ENCODE peak calls at places on chromosomes 13 and 19, in six cellular contexts. L is left ventricle myocardium inferior, W is breast epithelium, N is heart right ventricle, T is WERI-Rb-1, Q is body of pancreas. I is an unnamed sample.

GRCh38 chr19:14509382-14509781 is 8.8 kb downstream of the DNAJB1 start:
- DNase-seq in L (no peak), W (no peak), N (no peak), T (peak), Q (no peak), I (no peak)

GRCh38 chr19:277581-278165 is 13.5 kb downstream of the PLPP2 start:
- DNase-seq in L (no peak), W (no peak), N (no peak), T (no peak), Q (no peak), I (no peak)

GRCh38 chr19:416416-416815 is 7.5 kb upstream of the C2CD4C start:
- DNase-seq in L (peak), W (no peak), N (no peak), T (no peak), Q (no peak), I (no peak)

GRCh38 chr19:50301607-50301971 is 27.6 kb downstream of the KCNC3 start:
- DNase-seq in L (no peak), W (no peak), N (no peak), T (no peak), Q (no peak), I (no peak)

GRCh38 chr19:46546194-46546896 is 50.7 kb upstream of the PNMA8B start:
- DNase-seq in L (no peak), W (no peak), N (peak), T (peak), Q (peak), I (no peak)

GRCh38 chr19:33397536-33398360 is 24.2 kb downstream of the CEBPG start:
- DNase-seq in L (no peak), W (peak), N (no peak), T (no peak), Q (no peak), I (no peak)

GRCh38 chr13:112261924-112262323 is 114.2 kb upstream of the SPACA7 start:
- DNase-seq in L (no peak), W (no peak), N (no peak), T (no peak), Q (no peak), I (no peak)

GRCh38 chr13:101700598-101700997 is 248.1 kb downstream of the ITGBL1 start:
- DNase-seq in L (no peak), W (no peak), N (peak), T (no peak), Q (no peak), I (no peak)

GRCh38 chr19:48418317-48419064 is 25.0 kb downstream of the GRIN2D start:
- DNase-seq in L (no peak), W (no peak), N (no peak), T (no peak), Q (no peak), I (no peak)

GRCh38 chr19:37691881-37692504 is 27.6 kb downstream of the ZNF607 start:
- DNase-seq in L (peak), W (peak), N (peak), T (peak), Q (peak), I (peak)

GRCh38 chr13:94988654-94989053 is 276.3 kb upstream of the SOX21 start:
- DNase-seq in L (no peak), W (no peak), N (no peak), T (no peak), Q (no peak), I (no peak)

DNA sequence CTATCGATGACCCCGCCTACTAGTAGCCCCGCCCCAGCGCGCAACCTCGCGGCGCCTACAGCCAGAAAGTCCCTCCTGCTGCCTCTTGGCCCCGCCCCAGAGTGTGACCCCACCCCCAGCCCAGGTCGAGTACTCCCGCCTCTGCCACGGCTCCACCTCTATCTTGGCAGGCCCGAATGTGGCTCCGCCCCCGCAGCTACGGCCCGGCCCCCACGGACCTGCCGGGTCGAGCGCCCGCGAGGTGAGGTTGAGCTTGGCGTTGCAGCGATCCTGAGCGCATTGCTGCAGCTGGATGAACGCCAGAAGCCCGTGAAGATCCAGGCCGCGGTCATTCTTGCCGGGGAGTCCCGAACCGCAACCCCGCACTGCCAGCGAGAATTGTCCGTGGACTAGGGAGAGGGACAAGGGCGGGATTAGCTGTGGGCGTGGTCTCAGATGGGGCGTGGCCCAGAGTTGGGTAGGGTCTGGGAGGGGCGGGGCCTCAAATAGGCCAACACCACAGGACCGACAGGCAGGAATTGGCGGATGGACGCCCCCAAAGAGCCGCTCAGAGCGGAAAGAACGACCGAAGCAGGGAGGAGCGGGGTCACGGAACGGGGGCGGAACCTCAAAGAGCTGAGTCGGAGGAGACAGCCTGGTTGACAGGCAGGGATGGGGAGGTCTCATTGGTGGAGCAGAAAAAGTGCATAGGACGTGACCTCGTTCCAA is 1.9 kb downstream of the LYPD3 start:
- DNase-seq in L (peak), W (peak), N (peak), T (peak), Q (peak), I (peak)
- H3K4me3 ChIP-seq in L (peak), W (peak), N (peak), T (peak), Q (peak), I (peak)

DNA sequence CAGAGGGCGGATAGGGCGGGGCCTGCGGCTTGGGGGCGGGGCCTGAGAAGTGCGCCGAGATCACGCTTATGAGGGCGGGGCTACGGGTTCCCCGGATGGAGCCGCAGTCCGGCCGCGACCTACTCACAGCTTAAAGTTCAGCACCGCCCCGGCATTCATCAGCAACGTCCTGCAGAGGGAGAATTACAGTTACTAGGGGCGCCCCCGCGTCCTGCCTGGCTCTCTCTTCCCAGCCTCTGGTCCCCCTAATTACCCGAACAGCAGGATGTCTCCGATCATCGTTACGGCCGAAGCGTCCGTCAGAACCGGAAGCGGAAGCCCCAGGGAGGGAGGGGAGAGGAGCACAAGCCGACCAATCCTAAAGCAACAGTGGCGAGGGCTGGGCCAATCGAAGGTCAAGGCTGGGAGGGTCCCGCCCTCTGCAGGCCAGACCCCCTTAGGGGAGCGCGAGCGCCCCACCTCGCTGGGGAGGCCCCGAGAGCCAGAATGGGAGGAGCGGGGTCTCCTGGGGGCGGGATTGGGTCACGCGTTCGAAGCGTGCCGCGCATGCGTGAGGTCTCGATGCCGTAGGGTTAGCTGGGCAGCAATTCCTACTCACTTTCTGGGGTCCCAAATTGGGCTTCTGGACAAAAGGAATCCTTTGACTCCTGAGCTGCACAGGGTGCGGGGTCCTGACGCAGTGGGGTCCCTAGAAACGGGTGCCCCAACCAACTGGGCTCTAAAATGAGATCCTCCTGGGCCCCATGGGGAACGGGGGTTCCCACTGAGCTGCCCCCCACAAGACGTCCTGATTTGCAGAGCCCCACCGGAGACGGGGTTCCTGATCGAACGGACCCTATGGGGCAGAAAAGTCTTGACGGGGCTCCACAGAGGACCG is at the start of gene SMIM7:
- DNase-seq in L (peak), W (peak), N (peak), T (peak), Q (peak), I (peak)
- TF ChIP-seq CTCF in L (no peak), W (no peak), N (peak), T (peak), Q (peak), I (peak)

GRCh38 chr13:48583859-48584311 is 51.0 kb upstream of the RCBTB2 start:
- DNase-seq in L (no peak), W (no peak), N (no peak), T (no peak), Q (no peak), I (no peak)

GRCh38 chr13:48590141-48590863 is 57.4 kb upstream of the RCBTB2 start:
- DNase-seq in L (no peak), W (no peak), N (no peak), T (no peak), Q (no peak), I (no peak)

GRCh38 chr13:48588120-48588519 is 55.2 kb upstream of the RCBTB2 start:
- DNase-seq in L (no peak), W (no peak), N (no peak), T (no peak), Q (no peak), I (no peak)

GRCh38 chr13:48585456-48585840 is 52.6 kb upstream of the RCBTB2 start:
- DNase-seq in L (no peak), W (peak), N (peak), T (no peak), Q (peak), I (no peak)

DNA sequence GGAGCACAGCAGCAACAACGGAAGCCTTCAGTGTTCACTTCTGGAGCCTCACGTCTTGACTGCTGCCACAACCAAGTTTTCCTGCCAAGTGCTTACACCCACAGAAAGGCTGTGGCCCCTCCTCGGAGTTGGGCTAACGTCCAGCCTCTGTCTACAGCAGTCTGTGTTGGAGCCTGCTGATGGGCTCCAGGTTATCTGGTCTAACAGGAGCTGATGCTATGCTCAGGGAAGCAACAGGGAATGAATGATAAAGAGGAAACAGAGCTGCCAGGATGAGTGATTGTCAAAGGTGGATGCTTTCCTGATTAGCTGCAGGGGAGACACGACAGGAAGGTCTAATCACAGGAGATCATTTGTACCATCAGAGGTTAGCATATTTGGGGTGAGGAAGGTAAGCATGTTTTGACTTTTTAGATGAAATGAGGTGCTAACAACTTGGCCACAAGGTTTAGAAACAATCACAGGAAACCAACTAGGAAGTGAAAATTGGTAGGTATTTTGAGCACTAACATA is 53.8 kb upstream of the RCBTB2 start:
- DNase-seq in L (peak), W (no peak), N (peak), T (no peak), Q (no peak), I (no peak)
- H3K27ac ChIP-seq in L (peak), W (peak), N (peak), T (no peak), Q (peak), I (no peak)

DNA sequence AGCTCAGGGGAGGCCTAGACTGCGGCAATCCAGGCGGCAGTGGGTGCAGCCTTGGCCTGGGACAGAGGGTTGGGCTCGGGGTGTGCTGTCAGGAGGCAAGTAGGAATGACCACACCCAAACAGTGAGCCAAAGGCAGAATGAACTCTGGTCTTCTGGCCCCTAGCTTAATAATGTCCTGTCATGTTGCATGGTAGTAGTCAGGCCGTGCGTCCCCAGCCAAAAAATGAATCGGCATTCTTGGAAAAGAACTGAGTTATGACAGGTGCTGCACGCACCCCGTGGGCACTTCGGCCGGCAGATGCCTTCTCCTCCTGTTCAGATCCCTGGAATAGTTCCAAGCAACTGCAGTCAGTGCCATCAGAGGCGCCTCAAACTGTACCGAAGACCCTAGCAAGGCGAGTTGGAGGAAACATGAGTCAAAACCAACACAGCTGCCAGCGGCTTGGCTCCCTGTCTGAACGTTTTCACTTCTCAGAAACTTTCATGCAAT is 55.9 kb downstream of the ATP7B start:
- DNase-seq in L (no peak), W (no peak), N (no peak), T (no peak), Q (no peak), I (no peak)
- H3K4me3 ChIP-seq in L (no peak), W (no peak), N (no peak), T (no peak), Q (no peak), I (no peak)

DNA sequence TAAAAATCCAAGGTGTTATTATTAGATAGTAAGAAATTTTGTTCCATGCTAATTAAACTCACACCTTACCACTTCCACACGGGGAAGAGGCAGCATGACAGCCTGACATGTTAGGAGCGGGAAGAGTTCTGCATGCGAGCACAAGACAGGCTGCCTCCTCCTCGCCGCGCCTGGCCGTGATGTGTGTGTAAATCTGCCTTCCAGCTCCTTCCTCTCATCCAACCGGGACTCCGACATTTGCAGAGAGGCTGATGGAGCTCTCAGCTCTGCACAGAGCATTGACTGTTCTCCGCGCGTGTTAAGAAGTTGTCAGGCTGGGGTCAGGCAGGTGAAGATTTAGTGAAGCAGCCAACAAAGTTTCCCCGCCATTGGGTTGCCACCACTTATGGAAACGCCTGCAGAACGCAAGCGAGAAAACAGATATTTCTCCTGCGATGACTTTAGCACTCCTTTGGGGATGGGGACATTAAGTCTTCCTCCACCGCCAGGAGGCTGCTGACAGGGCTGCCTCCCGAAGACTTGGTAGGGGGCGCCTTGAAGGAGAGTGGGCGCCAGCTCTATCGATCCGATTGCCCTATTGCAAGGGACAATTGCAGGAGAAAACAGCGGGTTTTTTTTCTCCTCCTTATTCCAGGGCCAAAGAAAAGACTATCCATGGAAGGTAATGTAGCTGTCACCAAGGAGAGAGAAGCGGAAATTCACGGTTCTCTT is 213.8 kb upstream of the TSHZ3 start:
- DNase-seq in L (no peak), W (no peak), N (no peak), T (no peak), Q (no peak), I (no peak)
- TF ChIP-seq CTCF in L (no peak), W (no peak), N (no peak), T (no peak), Q (no peak), I (no peak)

DNA sequence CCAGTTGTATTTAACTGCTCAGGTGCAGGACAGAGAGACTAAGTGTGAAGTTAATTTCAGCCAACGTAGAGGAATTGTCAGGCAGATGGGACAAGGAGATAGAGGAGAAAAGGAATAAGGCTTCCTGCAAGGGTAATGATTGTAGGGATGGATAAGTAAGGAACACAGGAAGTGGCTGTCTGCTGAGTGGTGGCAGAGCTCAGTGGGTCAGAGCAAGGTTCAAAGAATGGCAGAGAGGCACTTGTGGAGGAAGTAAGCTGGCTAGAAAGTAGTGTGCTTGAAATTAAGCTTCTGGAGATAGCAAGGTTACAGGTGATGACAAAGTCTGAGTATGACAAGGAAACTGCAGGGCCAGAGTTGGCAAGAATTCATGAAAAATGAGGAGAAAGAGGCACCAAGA is 47.9 kb downstream of the USPL1 start:
- DNase-seq in L (no peak), W (no peak), N (no peak), T (no peak), Q (no peak), I (no peak)
- H3K27ac ChIP-seq in L (no peak), W (no peak), N (no peak), T (no peak), Q (no peak), I (no peak)